ENCODE peak calls at places on chromosomes 3 and 15, in four cellular contexts. One of them, this sample, is unnamed.

GRCh38 chr3:49602049-49602554 is 47.8 kb downstream of the BSN start:
- DNase-seq in neuronal stem cell: no peak
- DNase-seq in H9: no peak
- DNase-seq in IMR-90: no peak
- DNase-seq in this sample: no peak

GRCh38 chr3:126541628-126542339 is 16.9 kb downstream of the C3orf22 start:
- DNase-seq in neuronal stem cell: no peak
- DNase-seq in H9: peak
- DNase-seq in IMR-90: no peak
- DNase-seq in this sample: no peak

GRCh38 chr15:63519548-63520178 is 15.3 kb downstream of the USP3 start:
- DNase-seq in neuronal stem cell: no peak
- DNase-seq in H9: no peak
- DNase-seq in IMR-90: no peak
- DNase-seq in this sample: no peak

GRCh38 chr15:58314593-58315216 is 117.1 kb upstream of the LIPC start:
- DNase-seq in neuronal stem cell: no peak
- DNase-seq in H9: no peak
- DNase-seq in IMR-90: no peak
- DNase-seq in this sample: no peak

GRCh38 chr3:20747736-20748135 is 561.7 kb upstream of the SGO1 start:
- DNase-seq in neuronal stem cell: no peak
- DNase-seq in H9: no peak
- DNase-seq in IMR-90: no peak
- DNase-seq in this sample: no peak

GRCh38 chr15:98154863-98155262 is 194.4 kb downstream of the ARRDC4 start:
- DNase-seq in neuronal stem cell: no peak
- DNase-seq in H9: no peak
- DNase-seq in IMR-90: peak
- DNase-seq in this sample: peak

GRCh38 chr3:81393251-81393650 is 368.2 kb downstream of the GBE1 start:
- DNase-seq in neuronal stem cell: no peak
- DNase-seq in H9: no peak
- DNase-seq in IMR-90: no peak
- DNase-seq in this sample: no peak

GRCh38 chr3:167729591-167729990 is 5.1 kb downstream of the PDCD10 start:
- DNase-seq in neuronal stem cell: no peak
- DNase-seq in H9: no peak
- DNase-seq in IMR-90: no peak
- DNase-seq in this sample: no peak

GRCh38 chr3:132659370-132660055 is at the start of gene ACAD11:
- DNase-seq in neuronal stem cell: peak
- DNase-seq in H9: peak
- DNase-seq in IMR-90: peak
- DNase-seq in this sample: peak

GRCh38 chr15:43799945-43800285 is at the start of gene SERINC4:
- DNase-seq in neuronal stem cell: no peak
- DNase-seq in H9: no peak
- DNase-seq in IMR-90: no peak
- DNase-seq in this sample: no peak

GRCh38 chr3:107800705-107801104 is 277.9 kb downstream of the BBX start:
- DNase-seq in neuronal stem cell: no peak
- DNase-seq in H9: no peak
- DNase-seq in IMR-90: no peak
- DNase-seq in this sample: no peak

GRCh38 chr3:122824465-122825379 is 29.9 kb downstream of the SLC49A4 start:
- DNase-seq in neuronal stem cell: no peak
- DNase-seq in H9: no peak
- DNase-seq in IMR-90: peak
- DNase-seq in this sample: no peak

GRCh38 chr3:13403213-13403817 is 16.8 kb downstream of the NUP210 start:
- DNase-seq in neuronal stem cell: no peak
- DNase-seq in H9: no peak
- DNase-seq in IMR-90: no peak
- DNase-seq in this sample: no peak

GRCh38 chr15:80898040-80898439 is 91.6 kb downstream of the MESD start:
- DNase-seq in neuronal stem cell: no peak
- DNase-seq in H9: no peak
- DNase-seq in IMR-90: no peak
- DNase-seq in this sample: no peak

GRCh38 chr3:133568294-133569014 is 5.0 kb upstream of the CDV3 start:
- DNase-seq in neuronal stem cell: no peak
- DNase-seq in H9: no peak
- DNase-seq in IMR-90: peak
- DNase-seq in this sample: peak

GRCh38 chr3:14522129-14522691 is 17.9 kb downstream of the GRIP2 start:
- DNase-seq in neuronal stem cell: no peak
- DNase-seq in H9: peak
- DNase-seq in IMR-90: no peak
- DNase-seq in this sample: no peak

GRCh38 chr3:34357461-34357860 is 559.0 kb downstream of the PDCD6IP start:
- DNase-seq in neuronal stem cell: no peak
- DNase-seq in H9: no peak
- DNase-seq in IMR-90: no peak
- DNase-seq in this sample: no peak

GRCh38 chr3:75260-75659 is 121.3 kb upstream of the CHL1 start:
- DNase-seq in neuronal stem cell: no peak
- DNase-seq in H9: no peak
- DNase-seq in IMR-90: no peak
- DNase-seq in this sample: no peak

GRCh38 chr3:159323848-159324247 is 522.0 kb downstream of the MFSD1 start:
- DNase-seq in neuronal stem cell: no peak
- DNase-seq in H9: no peak
- DNase-seq in IMR-90: no peak
- DNase-seq in this sample: no peak

GRCh38 chr3:83189634-83190033 is 1428.2 kb upstream of the GBE1 start:
- DNase-seq in neuronal stem cell: no peak
- DNase-seq in H9: no peak
- DNase-seq in IMR-90: no peak
- DNase-seq in this sample: no peak

GRCh38 chr15:55589297-55589696 is 1.2 kb upstream of the PYGO1 start:
- DNase-seq in neuronal stem cell: no peak
- DNase-seq in H9: no peak
- DNase-seq in IMR-90: no peak
- DNase-seq in this sample: no peak

GRCh38 chr15:70799667-70800450 is 36.5 kb upstream of the UACA start:
- DNase-seq in neuronal stem cell: no peak
- DNase-seq in H9: no peak
- DNase-seq in IMR-90: peak
- DNase-seq in this sample: no peak

GRCh38 chr3:123343296-123344174 is 105.4 kb downstream of the ADCY5 start:
- DNase-seq in neuronal stem cell: no peak
- DNase-seq in H9: no peak
- DNase-seq in IMR-90: no peak
- DNase-seq in this sample: peak

GRCh38 chr15:91874992-91875651 is 21.6 kb downstream of the SLCO3A1 start:
- DNase-seq in neuronal stem cell: no peak
- DNase-seq in H9: no peak
- DNase-seq in IMR-90: no peak
- DNase-seq in this sample: peak

GRCh38 chr3:108404409-108404808 is 106.0 kb downstream of the MYH15 start:
- DNase-seq in neuronal stem cell: no peak
- DNase-seq in H9: no peak
- DNase-seq in IMR-90: peak
- DNase-seq in this sample: peak

GRCh38 chr3:71784914-71785593 is at the start of gene PROK2:
- DNase-seq in neuronal stem cell: peak
- DNase-seq in H9: peak
- DNase-seq in IMR-90: no peak
- DNase-seq in this sample: peak

GRCh38 chr3:186290791-186291190 is 71.2 kb downstream of the DGKG start:
- DNase-seq in neuronal stem cell: no peak
- DNase-seq in H9: no peak
- DNase-seq in IMR-90: no peak
- DNase-seq in this sample: no peak

GRCh38 chr3:70990723-70991122 is 592.8 kb downstream of the FOXP1 start:
- DNase-seq in neuronal stem cell: no peak
- DNase-seq in H9: no peak
- DNase-seq in IMR-90: peak
- DNase-seq in this sample: no peak

GRCh38 chr3:132549890-132550578 is 47.0 kb upstream of the ACKR4 start:
- DNase-seq in neuronal stem cell: no peak
- DNase-seq in H9: no peak
- DNase-seq in IMR-90: peak
- DNase-seq in this sample: no peak

GRCh38 chr15:69874321-69874720 is 223.4 kb downstream of the TLE3 start:
- DNase-seq in neuronal stem cell: no peak
- DNase-seq in H9: no peak
- DNase-seq in IMR-90: no peak
- DNase-seq in this sample: no peak

GRCh38 chr3:154112146-154112545 is 9.0 kb upstream of the ARHGEF26 start:
- DNase-seq in neuronal stem cell: no peak
- DNase-seq in H9: no peak
- DNase-seq in IMR-90: no peak
- DNase-seq in this sample: no peak

GRCh38 chr3:159672728-159673471 is 315.7 kb upstream of the IL12A start:
- DNase-seq in neuronal stem cell: no peak
- DNase-seq in H9: no peak
- DNase-seq in IMR-90: no peak
- DNase-seq in this sample: peak

GRCh38 chr3:149657796-149658443 is at the start of gene WWTR1:
- DNase-seq in neuronal stem cell: peak
- DNase-seq in H9: peak
- DNase-seq in IMR-90: peak
- DNase-seq in this sample: peak

GRCh38 chr3:133821767-133822638 is 16.4 kb downstream of the SRPRB start:
- DNase-seq in neuronal stem cell: no peak
- DNase-seq in H9: peak
- DNase-seq in IMR-90: peak
- DNase-seq in this sample: peak

GRCh38 chr15:66931768-66932633 is 133.4 kb upstream of the SMAD3 start:
- DNase-seq in neuronal stem cell: peak
- DNase-seq in H9: no peak
- DNase-seq in IMR-90: peak
- DNase-seq in this sample: peak

GRCh38 chr15:72130272-72130671 is 12.1 kb downstream of the SENP8 start:
- DNase-seq in neuronal stem cell: no peak
- DNase-seq in H9: no peak
- DNase-seq in IMR-90: no peak
- DNase-seq in this sample: no peak

GRCh38 chr3:37768107-37768809 is 93.4 kb upstream of the CTDSPL start:
- DNase-seq in neuronal stem cell: no peak
- DNase-seq in H9: no peak
- DNase-seq in IMR-90: peak
- DNase-seq in this sample: peak

GRCh38 chr3:25476639-25477038 is 48.6 kb downstream of the RARB start:
- DNase-seq in neuronal stem cell: no peak
- DNase-seq in H9: no peak
- DNase-seq in IMR-90: no peak
- DNase-seq in this sample: no peak

GRCh38 chr15:74432968-74433591 is 678 bp downstream of the SEMA7A start:
- DNase-seq in neuronal stem cell: no peak
- DNase-seq in H9: no peak
- DNase-seq in IMR-90: no peak
- DNase-seq in this sample: no peak

GRCh38 chr15:74431645-74432044 is 2.1 kb downstream of the SEMA7A start:
- DNase-seq in neuronal stem cell: no peak
- DNase-seq in H9: no peak
- DNase-seq in IMR-90: no peak
- DNase-seq in this sample: no peak

GRCh38 chr15:74434260-74434915 is 630 bp upstream of the SEMA7A start:
- DNase-seq in neuronal stem cell: no peak
- DNase-seq in H9: no peak
- DNase-seq in IMR-90: peak
- DNase-seq in this sample: no peak

GRCh38 chr15:74432271-74432967 is 1.3 kb downstream of the SEMA7A start:
- DNase-seq in neuronal stem cell: no peak
- DNase-seq in H9: no peak
- DNase-seq in IMR-90: no peak
- DNase-seq in this sample: no peak

GRCh38 chr15:74433592-74434259 is at the start of gene SEMA7A:
- DNase-seq in neuronal stem cell: peak
- DNase-seq in H9: peak
- DNase-seq in IMR-90: peak
- DNase-seq in this sample: peak
- H3K27ac ChIP-seq in neuronal stem cell: peak
- H3K27ac ChIP-seq in H9: no peak
- H3K27ac ChIP-seq in IMR-90: peak
- H3K27ac ChIP-seq in this sample: peak

GRCh38 chr15:78995921-78996780 is 51.3 kb upstream of the CTSH start:
- DNase-seq in neuronal stem cell: no peak
- DNase-seq in H9: no peak
- DNase-seq in IMR-90: no peak
- DNase-seq in this sample: no peak
- H2BK120ac ChIP-seq in neuronal stem cell: no peak
- H2BK120ac ChIP-seq in H9: no peak
- H2BK120ac ChIP-seq in IMR-90: no peak
- H2BK120ac ChIP-seq in this sample: no peak

DNA sequence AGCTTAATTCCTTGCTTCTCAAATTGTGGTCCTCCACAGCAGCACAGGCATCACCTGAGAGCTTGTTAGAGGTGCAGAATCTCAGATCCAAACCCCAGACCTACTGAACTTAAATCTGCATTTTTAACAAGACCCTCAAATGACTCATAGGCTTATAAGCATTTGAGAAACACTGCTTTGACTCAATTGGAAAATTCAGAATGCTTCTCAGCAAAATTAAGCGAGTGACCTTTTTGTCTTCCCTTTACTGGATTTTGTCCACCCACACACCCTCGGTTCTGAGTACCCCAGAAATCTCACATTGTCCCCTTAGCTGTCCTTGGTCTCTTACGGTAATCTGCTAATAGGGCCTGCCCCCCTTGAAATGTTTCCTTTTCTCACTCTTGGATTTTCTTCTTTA is 17.9 kb downstream of the CD80 start:
- DNase-seq in neuronal stem cell: no peak
- DNase-seq in H9: no peak
- DNase-seq in IMR-90: no peak
- DNase-seq in this sample: no peak
- H2AK5ac ChIP-seq in neuronal stem cell: no peak
- H2AK5ac ChIP-seq in H9: no peak
- H2AK5ac ChIP-seq in IMR-90: no peak
- H2AK5ac ChIP-seq in this sample: no peak

DNA sequence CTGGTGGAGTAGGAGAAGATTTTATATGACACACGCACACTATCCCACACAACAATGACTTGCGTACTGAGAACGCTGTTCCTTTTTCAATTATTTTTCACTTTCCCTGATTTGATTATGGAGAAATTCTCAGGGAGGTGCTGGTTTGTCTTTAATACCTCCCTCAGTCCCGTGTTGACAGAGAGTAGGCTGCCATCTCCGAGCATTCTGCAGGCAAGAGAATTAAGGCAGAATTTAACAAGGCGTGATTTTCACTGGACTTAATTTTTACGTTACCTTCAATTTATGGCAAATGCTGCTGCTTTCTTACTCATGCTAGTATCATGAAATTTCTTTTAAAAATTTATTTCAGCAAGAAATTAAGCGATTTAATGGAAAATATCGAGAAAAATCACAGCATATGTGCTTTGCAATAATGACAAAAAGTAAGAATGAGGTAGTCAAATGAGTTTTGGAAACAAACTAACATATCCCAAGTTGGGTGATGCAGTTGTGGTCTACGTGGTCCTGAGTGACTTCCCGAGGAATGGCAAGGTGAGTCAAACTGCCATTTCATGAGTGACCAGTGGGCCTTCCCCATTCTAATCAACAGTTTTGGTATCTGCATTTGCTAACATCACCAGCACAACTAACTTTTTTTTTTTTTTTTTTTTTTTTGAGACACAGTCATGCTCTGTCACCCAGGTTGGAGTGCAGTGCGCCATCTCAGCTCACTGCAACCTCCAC is 16.9 kb downstream of the DNASE1L3 start:
- DNase-seq in neuronal stem cell: no peak
- DNase-seq in H9: no peak
- DNase-seq in IMR-90: no peak
- DNase-seq in this sample: no peak
- H3K27ac ChIP-seq in neuronal stem cell: no peak
- H3K27ac ChIP-seq in H9: no peak
- H3K27ac ChIP-seq in IMR-90: no peak
- H3K27ac ChIP-seq in this sample: no peak